ENCODE peak calls at places on chromosomes 2 and 18, in seven cellular contexts. One of them, this sample, is unnamed.

GRCh38 chr2:85819811-85820510 is 66.2 kb downstream of the ATOH8 start:
- DNase-seq in AG09309: no peak
- DNase-seq in uterus: no peak
- DNase-seq in upper lobe of left lung: no peak
- DNase-seq in left ventricle myocardium inferior: no peak
- DNase-seq in pancreas: no peak
- DNase-seq in fibroblast of lung: no peak
- DNase-seq in this sample: no peak

GRCh38 chr2:20322527-20323300 is 27.9 kb downstream of the PUM2 start:
- DNase-seq in AG09309: no peak
- DNase-seq in uterus: no peak
- DNase-seq in upper lobe of left lung: no peak
- DNase-seq in left ventricle myocardium inferior: no peak
- DNase-seq in pancreas: no peak
- DNase-seq in fibroblast of lung: no peak
- DNase-seq in this sample: no peak

GRCh38 chr18:57747809-57748680 is 55.1 kb downstream of the ATP8B1 start:
- DNase-seq in AG09309: no peak
- DNase-seq in uterus: no peak
- DNase-seq in upper lobe of left lung: no peak
- DNase-seq in left ventricle myocardium inferior: no peak
- DNase-seq in pancreas: no peak
- DNase-seq in fibroblast of lung: no peak
- DNase-seq in this sample: no peak

GRCh38 chr2:43073373-43073772 is 153.0 kb downstream of the ZFP36L2 start:
- DNase-seq in AG09309: no peak
- DNase-seq in uterus: peak; percentile 58
- DNase-seq in upper lobe of left lung: no peak
- DNase-seq in left ventricle myocardium inferior: peak; percentile 70
- DNase-seq in pancreas: peak; percentile 39
- DNase-seq in fibroblast of lung: peak; percentile 92
- DNase-seq in this sample: no peak

GRCh38 chr2:54404270-54404669 is 51.9 kb upstream of the SPTBN1 start:
- DNase-seq in AG09309: peak; percentile 41
- DNase-seq in uterus: no peak
- DNase-seq in upper lobe of left lung: no peak
- DNase-seq in left ventricle myocardium inferior: no peak
- DNase-seq in pancreas: no peak
- DNase-seq in fibroblast of lung: peak; percentile 78
- DNase-seq in this sample: no peak

GRCh38 chr18:61189376-61189775 is 143.9 kb upstream of the CDH20 start:
- DNase-seq in AG09309: no peak
- DNase-seq in uterus: no peak
- DNase-seq in upper lobe of left lung: no peak
- DNase-seq in left ventricle myocardium inferior: no peak
- DNase-seq in pancreas: no peak
- DNase-seq in fibroblast of lung: no peak
- DNase-seq in this sample: no peak

GRCh38 chr2:173982918-173983317 is 17.7 kb upstream of the SP3 start:
- DNase-seq in AG09309: no peak
- DNase-seq in uterus: peak; percentile 59
- DNase-seq in upper lobe of left lung: no peak
- DNase-seq in left ventricle myocardium inferior: no peak
- DNase-seq in pancreas: no peak
- DNase-seq in fibroblast of lung: peak; percentile 69
- DNase-seq in this sample: peak; percentile 57

GRCh38 chr18:5980721-5981120 is 85.4 kb upstream of the TMEM200C start:
- DNase-seq in AG09309: no peak
- DNase-seq in uterus: no peak
- DNase-seq in upper lobe of left lung: no peak
- DNase-seq in left ventricle myocardium inferior: no peak
- DNase-seq in pancreas: no peak
- DNase-seq in fibroblast of lung: no peak
- DNase-seq in this sample: no peak

GRCh38 chr2:176079851-176080539 is 3.8 kb downstream of the EVX2 start:
- DNase-seq in AG09309: no peak
- DNase-seq in uterus: no peak
- DNase-seq in upper lobe of left lung: peak; percentile 88
- DNase-seq in left ventricle myocardium inferior: no peak
- DNase-seq in pancreas: no peak
- DNase-seq in fibroblast of lung: no peak
- DNase-seq in this sample: no peak

GRCh38 chr2:128198666-128199065 is 107.7 kb downstream of the UGGT1 start:
- DNase-seq in AG09309: no peak
- DNase-seq in uterus: no peak
- DNase-seq in upper lobe of left lung: no peak
- DNase-seq in left ventricle myocardium inferior: no peak
- DNase-seq in pancreas: no peak
- DNase-seq in fibroblast of lung: peak; percentile 30
- DNase-seq in this sample: no peak

GRCh38 chr2:209556354-209556961 is 132.6 kb downstream of the MAP2 start:
- DNase-seq in AG09309: peak; percentile 32
- DNase-seq in uterus: no peak
- DNase-seq in upper lobe of left lung: no peak
- DNase-seq in left ventricle myocardium inferior: no peak
- DNase-seq in pancreas: no peak
- DNase-seq in fibroblast of lung: peak; percentile 70
- DNase-seq in this sample: peak; percentile 53

GRCh38 chr2:12303181-12304030 is 413.3 kb upstream of the TRIB2 start:
- DNase-seq in AG09309: peak; percentile 82
- DNase-seq in uterus: no peak
- DNase-seq in upper lobe of left lung: no peak
- DNase-seq in left ventricle myocardium inferior: no peak
- DNase-seq in pancreas: no peak
- DNase-seq in fibroblast of lung: peak; percentile 99
- DNase-seq in this sample: peak; percentile 92

GRCh38 chr2:84846041-84846663 is 34.7 kb downstream of the TRABD2A start:
- DNase-seq in AG09309: no peak
- DNase-seq in uterus: no peak
- DNase-seq in upper lobe of left lung: no peak
- DNase-seq in left ventricle myocardium inferior: no peak
- DNase-seq in pancreas: no peak
- DNase-seq in fibroblast of lung: peak; percentile 18
- DNase-seq in this sample: peak; percentile 64

GRCh38 chr18:48922801-48923730 is 27.7 kb downstream of the SMAD7 start:
- DNase-seq in AG09309: peak; percentile 85
- DNase-seq in uterus: peak; percentile 65
- DNase-seq in upper lobe of left lung: peak; percentile 78
- DNase-seq in left ventricle myocardium inferior: peak; percentile 72
- DNase-seq in pancreas: no peak
- DNase-seq in fibroblast of lung: peak; percentile 84
- DNase-seq in this sample: peak; percentile 68

GRCh38 chr18:48923746-48924580 is 26.8 kb downstream of the SMAD7 start:
- DNase-seq in AG09309: no peak
- DNase-seq in uterus: no peak
- DNase-seq in upper lobe of left lung: no peak
- DNase-seq in left ventricle myocardium inferior: no peak
- DNase-seq in pancreas: peak; percentile 12
- DNase-seq in fibroblast of lung: peak; percentile 69
- DNase-seq in this sample: no peak

GRCh38 chr18:48920408-48921038 is 30.2 kb downstream of the SMAD7 start:
- DNase-seq in AG09309: no peak
- DNase-seq in uterus: peak; percentile 9
- DNase-seq in upper lobe of left lung: no peak
- DNase-seq in left ventricle myocardium inferior: no peak
- DNase-seq in pancreas: no peak
- DNase-seq in fibroblast of lung: no peak
- DNase-seq in this sample: no peak

GRCh38 chr18:48921305-48922202 is 29.2 kb downstream of the SMAD7 start:
- DNase-seq in AG09309: no peak
- DNase-seq in uterus: peak; percentile 15
- DNase-seq in upper lobe of left lung: no peak
- DNase-seq in left ventricle myocardium inferior: no peak
- DNase-seq in pancreas: no peak
- DNase-seq in fibroblast of lung: no peak
- DNase-seq in this sample: no peak

GRCh38 chr18:48922203-48922800 is 28.5 kb downstream of the SMAD7 start:
- DNase-seq in AG09309: no peak
- DNase-seq in uterus: no peak
- DNase-seq in upper lobe of left lung: no peak
- DNase-seq in left ventricle myocardium inferior: no peak
- DNase-seq in pancreas: no peak
- DNase-seq in fibroblast of lung: no peak
- DNase-seq in this sample: no peak
- H3K4me3 ChIP-seq in AG09309: peak overlapping the region; percentile 19
- H3K4me3 ChIP-seq in uterus: peak overlapping the region; percentile 28
- H3K4me3 ChIP-seq in upper lobe of left lung: peak overlapping the region; percentile 36
- H3K4me3 ChIP-seq in left ventricle myocardium inferior: peak overlapping the region; percentile 64
- H3K4me3 ChIP-seq in pancreas: no peak overlapping the region
- H3K4me3 ChIP-seq in fibroblast of lung: no peak overlapping the region
- H3K4me3 ChIP-seq in this sample: peak overlapping the region; percentile 11

GRCh38 chr2:146661494-146662096 is 1183.2 kb upstream of the ACVR2A start:
- DNase-seq in AG09309: peak; percentile 7
- DNase-seq in uterus: no peak
- DNase-seq in upper lobe of left lung: no peak
- DNase-seq in left ventricle myocardium inferior: no peak
- DNase-seq in pancreas: no peak
- DNase-seq in fibroblast of lung: peak; percentile 73
- DNase-seq in this sample: peak; percentile 31
- TF ChIP-seq CTCF in AG09309: peak; percentile 57
- TF ChIP-seq CTCF in uterus: peak; percentile 20
- TF ChIP-seq CTCF in upper lobe of left lung: no peak
- TF ChIP-seq CTCF in left ventricle myocardium inferior: peak; percentile 62
- TF ChIP-seq CTCF in pancreas: peak; percentile 14
- TF ChIP-seq CTCF in fibroblast of lung: peak; percentile 69
- TF ChIP-seq CTCF in this sample: peak; percentile 57

GRCh38 chr2:235498556-235499305 is 4.9 kb downstream of the AGAP1 start:
- DNase-seq in AG09309: no peak
- DNase-seq in uterus: no peak
- DNase-seq in upper lobe of left lung: peak; percentile 50
- DNase-seq in left ventricle myocardium inferior: no peak
- DNase-seq in pancreas: peak; percentile 80
- DNase-seq in fibroblast of lung: no peak
- DNase-seq in this sample: peak; percentile 28

GRCh38 chr2:235500761-235501662 is 7.2 kb downstream of the AGAP1 start:
- DNase-seq in AG09309: no peak
- DNase-seq in uterus: no peak
- DNase-seq in upper lobe of left lung: no peak
- DNase-seq in left ventricle myocardium inferior: no peak
- DNase-seq in pancreas: no peak
- DNase-seq in fibroblast of lung: peak; percentile 48
- DNase-seq in this sample: peak; percentile 23

GRCh38 chr2:235500110-235500760 is 6.4 kb downstream of the AGAP1 start:
- DNase-seq in AG09309: no peak
- DNase-seq in uterus: no peak
- DNase-seq in upper lobe of left lung: no peak
- DNase-seq in left ventricle myocardium inferior: no peak
- DNase-seq in pancreas: no peak
- DNase-seq in fibroblast of lung: no peak
- DNase-seq in this sample: no peak

GRCh38 chr2:235499306-235499812 is 5.5 kb downstream of the AGAP1 start:
- DNase-seq in AG09309: no peak
- DNase-seq in uterus: no peak
- DNase-seq in upper lobe of left lung: peak; percentile 24
- DNase-seq in left ventricle myocardium inferior: no peak
- DNase-seq in pancreas: no peak
- DNase-seq in fibroblast of lung: no peak
- DNase-seq in this sample: no peak

GRCh38 chr2:235501663-235502009 is 7.8 kb downstream of the AGAP1 start:
- DNase-seq in AG09309: no peak
- DNase-seq in uterus: no peak
- DNase-seq in upper lobe of left lung: no peak
- DNase-seq in left ventricle myocardium inferior: no peak
- DNase-seq in pancreas: no peak
- DNase-seq in fibroblast of lung: no peak
- DNase-seq in this sample: no peak
- H3K4me3 ChIP-seq in AG09309: peak overlapping the region; percentile 14
- H3K4me3 ChIP-seq in uterus: no peak overlapping the region
- H3K4me3 ChIP-seq in upper lobe of left lung: peak overlapping the region; percentile 14
- H3K4me3 ChIP-seq in left ventricle myocardium inferior: peak overlapping the region; percentile 47
- H3K4me3 ChIP-seq in pancreas: no peak overlapping the region
- H3K4me3 ChIP-seq in fibroblast of lung: no peak overlapping the region
- H3K4me3 ChIP-seq in this sample: no peak overlapping the region

DNA sequence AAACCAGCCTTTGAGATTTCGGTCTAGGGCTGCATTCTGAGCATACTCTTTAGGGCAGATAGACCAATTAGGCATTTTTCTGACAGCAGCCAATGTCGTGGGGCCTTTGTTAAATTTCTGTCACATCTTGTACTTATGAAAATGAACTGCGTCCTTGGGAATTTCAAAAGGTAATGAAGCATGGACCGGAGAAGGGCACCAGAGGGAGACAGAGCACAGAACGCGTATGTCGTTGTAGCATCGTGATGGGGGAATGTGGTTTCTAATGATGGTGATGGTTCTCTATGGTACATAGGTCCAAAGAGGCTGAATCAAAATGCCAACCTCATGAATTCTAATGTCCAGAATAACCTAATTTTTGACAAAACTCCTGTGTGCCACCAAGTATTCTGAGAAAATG is 483.9 kb upstream of the CRIM1 start:
- DNase-seq in AG09309: no peak
- DNase-seq in uterus: no peak
- DNase-seq in upper lobe of left lung: no peak
- DNase-seq in left ventricle myocardium inferior: no peak
- DNase-seq in pancreas: no peak
- DNase-seq in fibroblast of lung: no peak
- DNase-seq in this sample: no peak
- TF ChIP-seq CTCF in AG09309: peak; percentile 35
- TF ChIP-seq CTCF in uterus: no peak
- TF ChIP-seq CTCF in upper lobe of left lung: no peak
- TF ChIP-seq CTCF in left ventricle myocardium inferior: no peak
- TF ChIP-seq CTCF in pancreas: no peak
- TF ChIP-seq CTCF in fibroblast of lung: no peak
- TF ChIP-seq CTCF in this sample: peak; percentile 8

GRCh38 chr18:9108911-9109310 is 6.4 kb downstream of the NDUFV2 start:
- DNase-seq in AG09309: no peak
- DNase-seq in uterus: no peak
- DNase-seq in upper lobe of left lung: no peak
- DNase-seq in left ventricle myocardium inferior: no peak
- DNase-seq in pancreas: no peak
- DNase-seq in fibroblast of lung: no peak
- DNase-seq in this sample: no peak

GRCh38 chr18:9113468-9114149 is 11.1 kb downstream of the NDUFV2 start:
- DNase-seq in AG09309: no peak
- DNase-seq in uterus: no peak
- DNase-seq in upper lobe of left lung: no peak
- DNase-seq in left ventricle myocardium inferior: no peak
- DNase-seq in pancreas: no peak
- DNase-seq in fibroblast of lung: no peak
- DNase-seq in this sample: no peak

GRCh38 chr18:9106800-9107574 is 4.5 kb downstream of the NDUFV2 start:
- DNase-seq in AG09309: no peak
- DNase-seq in uterus: no peak
- DNase-seq in upper lobe of left lung: no peak
- DNase-seq in left ventricle myocardium inferior: no peak
- DNase-seq in pancreas: no peak
- DNase-seq in fibroblast of lung: no peak
- DNase-seq in this sample: no peak

GRCh38 chr18:9106094-9106493 is 3.6 kb downstream of the NDUFV2 start:
- DNase-seq in AG09309: no peak
- DNase-seq in uterus: no peak
- DNase-seq in upper lobe of left lung: no peak
- DNase-seq in left ventricle myocardium inferior: no peak
- DNase-seq in pancreas: no peak
- DNase-seq in fibroblast of lung: no peak
- DNase-seq in this sample: no peak

DNA sequence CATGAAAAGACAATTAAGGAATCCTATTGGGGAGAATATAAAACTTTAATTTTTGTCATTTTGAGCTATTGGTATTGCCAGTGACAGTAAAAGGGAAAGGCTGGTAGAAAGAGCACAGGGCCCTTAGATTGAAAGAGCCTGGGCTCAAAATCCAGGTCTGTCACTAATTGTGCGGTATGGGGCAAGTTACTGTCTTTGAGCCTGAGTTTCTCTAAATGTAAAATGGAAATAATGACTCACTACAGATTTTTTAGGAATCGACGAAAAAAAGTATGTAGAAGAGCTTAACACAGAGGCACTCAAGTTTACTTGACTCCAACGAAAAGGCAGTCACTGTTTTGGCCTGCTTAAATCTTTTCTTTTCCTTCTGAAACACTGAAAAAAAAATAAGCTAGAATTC is 7.0 kb downstream of the NDUFV2 start:
- DNase-seq in AG09309: peak; percentile 46
- DNase-seq in uterus: no peak
- DNase-seq in upper lobe of left lung: no peak
- DNase-seq in left ventricle myocardium inferior: no peak
- DNase-seq in pancreas: no peak
- DNase-seq in fibroblast of lung: peak; percentile 36
- DNase-seq in this sample: no peak
- H3K4me3 ChIP-seq in AG09309: no peak overlapping the region
- H3K4me3 ChIP-seq in uterus: no peak overlapping the region
- H3K4me3 ChIP-seq in upper lobe of left lung: no peak overlapping the region
- H3K4me3 ChIP-seq in left ventricle myocardium inferior: peak overlapping the region; percentile 3
- H3K4me3 ChIP-seq in pancreas: no peak overlapping the region
- H3K4me3 ChIP-seq in fibroblast of lung: no peak overlapping the region
- H3K4me3 ChIP-seq in this sample: no peak overlapping the region

This sample was measured in astrocyte of the cerebellum.